ENCODE peak calls at places on chromosome 5, in nine cellular contexts. W is AG04450; T is heart left ventricle; U is brain microvascular endothelial cell; B is IMR-90; G is breast epithelium; R is prostate gland; S is CD8-positive, alpha-beta memory T cell; P is PC-9. J is an unnamed sample.

GRCh38 chr5:42499016-42499415 is 75.8 kb downstream of the GHR start:
- DNase-seq in W (no peak), T (no peak), U (no peak), B (no peak), G (no peak), R (no peak), S (no peak), P (no peak), J (no peak)

GRCh38 chr5:150411245-150411979 is 1.3 kb downstream of the CD74 start:
- DNase-seq in W (no peak), T (peak), U (peak), B (peak), G (no peak), R (no peak), S (peak), P (no peak), J (peak)

GRCh38 chr5:55821731-55822512 is 29.2 kb upstream of the IL31RA start:
- DNase-seq in W (no peak), T (no peak), U (no peak), B (no peak), G (no peak), R (no peak), S (peak), P (no peak), J (no peak)

GRCh38 chr5:160054831-160055230 is 45.9 kb downstream of the TTC1 start:
- DNase-seq in W (no peak), T (no peak), U (peak), B (peak), G (no peak), R (no peak), S (no peak), P (peak), J (no peak)

GRCh38 chr5:158162026-158162425 is 303.1 kb upstream of the CLINT1 start:
- DNase-seq in W (no peak), T (no peak), U (no peak), B (no peak), G (no peak), R (no peak), S (no peak), P (no peak), J (no peak)

GRCh38 chr5:11149136-11149535 is 388.1 kb upstream of the DAP start:
- DNase-seq in W (no peak), T (no peak), U (no peak), B (no peak), G (no peak), R (no peak), S (no peak), P (no peak), J (no peak)

GRCh38 chr5:4563400-4563799 is 576.7 kb upstream of the ADAMTS16 start:
- DNase-seq in W (no peak), T (no peak), U (no peak), B (no peak), G (no peak), R (no peak), S (no peak), P (no peak), J (no peak)

GRCh38 chr5:137621306-137621705 is 114.6 kb downstream of the KLHL3 start:
- DNase-seq in W (no peak), T (no peak), U (no peak), B (no peak), G (no peak), R (no peak), S (no peak), P (no peak), J (no peak)

GRCh38 chr5:3031733-3032378 is 280.4 kb upstream of the IRX2 start:
- DNase-seq in W (no peak), T (no peak), U (no peak), B (no peak), G (no peak), R (no peak), S (no peak), P (no peak), J (no peak)

GRCh38 chr5:132686193-132686592 is 12.4 kb downstream of the IL4 start:
- DNase-seq in W (no peak), T (no peak), U (no peak), B (no peak), G (no peak), R (no peak), S (no peak), P (no peak), J (no peak)

GRCh38 chr5:127746756-127747155 is 43.6 kb downstream of the CCDC192 start:
- DNase-seq in W (peak), T (no peak), U (no peak), B (peak), G (no peak), R (no peak), S (no peak), P (no peak), J (peak)

GRCh38 chr5:116013207-116013777 is 19.0 kb upstream of the ARL14EPL start:
- DNase-seq in W (no peak), T (no peak), U (no peak), B (peak), G (no peak), R (no peak), S (no peak), P (no peak), J (no peak)

GRCh38 chr5:98108497-98108896 is 665.0 kb upstream of the RGMB start:
- DNase-seq in W (peak), T (no peak), U (peak), B (peak), G (no peak), R (no peak), S (no peak), P (no peak), J (no peak)

GRCh38 chr5:158758666-158759065 is 341.1 kb downstream of the EBF1 start:
- DNase-seq in W (no peak), T (no peak), U (peak), B (peak), G (no peak), R (no peak), S (no peak), P (no peak), J (no peak)

GRCh38 chr5:56520951-56521350 is 287.8 kb upstream of the ANKRD55 start:
- DNase-seq in W (no peak), T (no peak), U (no peak), B (no peak), G (no peak), R (no peak), S (no peak), P (no peak), J (no peak)

GRCh38 chr5:69489246-69489645 is 3.3 kb upstream of the OCLN start:
- DNase-seq in W (no peak), T (no peak), U (no peak), B (no peak), G (no peak), R (no peak), S (no peak), P (no peak), J (no peak)

GRCh38 chr5:154300207-154300606 is 109.7 kb downstream of the GALNT10 start:
- DNase-seq in W (no peak), T (no peak), U (no peak), B (no peak), G (no peak), R (no peak), S (no peak), P (no peak), J (no peak)

GRCh38 chr5:157301066-157301465 is 35.1 kb downstream of the CYFIP2 start:
- DNase-seq in W (no peak), T (no peak), U (no peak), B (no peak), G (no peak), R (no peak), S (no peak), P (no peak), J (no peak)

GRCh38 chr5:88824141-88824540 is 58.8 kb downstream of the MEF2C start:
- DNase-seq in W (no peak), T (no peak), U (no peak), B (no peak), G (no peak), R (no peak), S (no peak), P (no peak), J (peak)

GRCh38 chr5:95439801-95440493 is 48.8 kb downstream of the FAM81B start:
- DNase-seq in W (no peak), T (no peak), U (no peak), B (no peak), G (no peak), R (no peak), S (no peak), P (no peak), J (no peak)

GRCh38 chr5:171137768-171138540 is 171.1 kb upstream of the TLX3 start:
- DNase-seq in W (peak), T (no peak), U (peak), B (peak), G (no peak), R (no peak), S (no peak), P (no peak), J (no peak)

GRCh38 chr5:140310434-140310833 is 7.5 kb upstream of the PFDN1 start:
- DNase-seq in W (no peak), T (no peak), U (no peak), B (no peak), G (no peak), R (no peak), S (no peak), P (no peak), J (no peak)

GRCh38 chr5:134003957-134004625 is 684 bp downstream of the VDAC1 start:
- DNase-seq in W (no peak), T (peak), U (peak), B (peak), G (no peak), R (peak), S (no peak), P (no peak), J (peak)

GRCh38 chr5:25399878-25400480 is 755.2 kb upstream of the CDH10 start:
- DNase-seq in W (no peak), T (no peak), U (no peak), B (no peak), G (no peak), R (no peak), S (no peak), P (no peak), J (no peak)

GRCh38 chr5:176650354-176650884 is 3.1 kb downstream of the TSPAN17 start:
- DNase-seq in W (no peak), T (no peak), U (no peak), B (no peak), G (no peak), R (no peak), S (no peak), P (no peak), J (no peak)
- H3K4me3 ChIP-seq in W (no peak), T (no peak), U (no peak), B (no peak), G (no peak), R (no peak), S (no peak), P (no peak), J (no peak)

GRCh38 chr5:76383126-76383825 is 19.8 kb upstream of the IQGAP2 start:
- DNase-seq in W (no peak), T (no peak), U (no peak), B (no peak), G (no peak), R (no peak), S (no peak), P (no peak), J (no peak)
- H3K27ac ChIP-seq in W (no peak), T (no peak), U (no peak), B (no peak), G (no peak), R (no peak), S (no peak), P (no peak), J (no peak)

DNA sequence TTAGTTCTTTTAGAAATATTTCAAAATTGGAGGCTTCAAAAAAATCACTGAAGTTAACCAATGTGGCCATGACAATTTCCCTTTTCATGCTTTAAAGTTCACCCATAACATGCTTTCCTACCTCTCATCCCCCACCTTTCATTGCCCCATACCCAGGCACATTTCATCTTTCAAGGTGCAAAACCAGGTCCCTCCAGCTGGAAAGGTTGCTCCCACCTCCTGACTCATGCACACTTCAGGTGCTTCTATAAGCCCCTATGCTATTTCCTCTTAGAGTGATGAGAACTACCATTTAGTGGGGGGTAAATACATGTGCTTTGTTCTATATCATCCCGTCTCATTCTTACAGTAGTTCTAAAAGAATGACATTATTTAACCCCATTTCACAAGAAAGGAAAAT is 15.4 kb downstream of the FYB1 start:
- DNase-seq in W (no peak), T (no peak), U (no peak), B (no peak), G (no peak), R (no peak), S (no peak), P (no peak), J (no peak)
- H3K4me3 ChIP-seq in W (no peak), T (no peak), U (no peak), B (no peak), G (no peak), R (no peak), S (peak), P (no peak), J (no peak)

DNA sequence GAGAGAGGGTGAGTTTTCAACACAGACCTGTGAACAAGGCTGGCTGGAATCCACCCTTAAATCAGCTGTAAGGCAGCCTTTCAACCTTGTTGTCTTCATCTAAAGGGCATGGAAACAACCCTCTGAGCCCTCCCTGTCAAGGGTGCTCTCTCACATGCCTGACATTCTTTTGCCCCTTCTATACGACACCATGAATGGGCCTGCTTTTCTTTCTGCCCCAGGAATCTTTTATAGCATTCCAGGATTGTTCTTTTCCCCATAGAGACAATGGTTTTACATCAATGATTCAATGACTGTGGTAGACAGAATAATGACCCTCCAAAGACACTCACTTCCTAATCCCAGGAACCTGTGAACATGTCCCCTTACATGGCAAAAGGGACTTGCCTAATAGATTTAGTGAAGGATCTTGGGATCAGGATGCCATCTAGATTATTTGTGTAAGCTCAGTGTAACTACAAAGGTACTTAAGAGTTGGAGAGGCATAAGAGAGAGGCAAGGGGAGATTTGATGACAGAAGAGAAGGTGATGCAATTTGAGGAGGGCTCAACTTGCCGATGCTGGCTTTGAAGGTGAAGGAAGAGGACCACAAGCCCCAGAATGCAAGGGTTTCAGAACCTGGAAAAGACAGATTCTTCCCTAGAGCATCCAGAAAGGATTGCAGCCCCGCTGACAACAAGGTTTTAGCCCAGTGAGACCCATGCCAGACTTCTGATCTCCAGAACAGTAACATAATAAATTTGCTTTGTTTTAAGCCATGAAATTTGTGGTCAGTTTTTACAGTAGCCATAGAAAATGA is 29.2 kb upstream of the HMHB1 start:
- DNase-seq in W (no peak), T (no peak), U (no peak), B (no peak), G (no peak), R (no peak), S (no peak), P (no peak), J (no peak)
- H3K27ac ChIP-seq in W (no peak), T (no peak), U (no peak), B (no peak), G (no peak), R (no peak), S (no peak), P (no peak), J (no peak)

GRCh38 chr5:176629853-176630680 is at the start of the genes EIF4E1B and SNCB:
- DNase-seq in W (no peak), T (peak), U (peak), B (no peak), G (no peak), R (no peak), S (peak), P (peak), J (peak)
- H3K4me3 ChIP-seq in W (peak), T (peak), U (peak), B (peak), G (peak), R (peak), S (peak), P (peak), J (peak)